ENCODE peak calls at places on chromosomes 1 and 21, in eight cellular contexts. S is pancreas, Z is mucosa of descending colon, Y is OCI-LY7, F is BE2C, P is bronchial epithelial cell, K is fibroblast of lung, W is MM.1S. G is an unnamed sample.

GRCh38 chr1:208778417-208778816 is 534.2 kb upstream of the PLXNA2 start:
- DNase-seq in Y (no peak), S (no peak), F (no peak), K (peak), Z (no peak), P (no peak), W (no peak), G (no peak)

GRCh38 chr1:15678578-15678977 is 5.5 kb upstream of the PLEKHM2 start:
- DNase-seq in W (peak), Y (peak), F (no peak), P (peak), K (peak), S (no peak), Z (no peak), G (peak)

GRCh38 chr1:202664083-202664482 is 46.2 kb downstream of the SYT2 start:
- DNase-seq in W (no peak), Y (no peak), K (peak), S (no peak), F (no peak), P (peak), Z (no peak), G (no peak)

GRCh38 chr1:42943166-42943565 is 15.5 kb downstream of the SLC2A1 start:
- DNase-seq in W (no peak), K (peak), Y (no peak), P (peak), Z (peak), F (no peak), S (peak), G (no peak)

GRCh38 chr1:35769759-35770446 is at the start of gene CLSPN:
- DNase-seq in F (peak), S (peak), Y (peak), Z (peak), W (peak), P (peak), K (peak), G (peak)

GRCh38 chr21:38751379-38752050 is 54.2 kb upstream of the ETS2 start:
- DNase-seq in P (no peak), F (no peak), W (no peak), K (peak), Z (peak), S (no peak), Y (no peak), G (no peak)

GRCh38 chr1:35885961-35886558 is 3.1 kb downstream of the AGO1 start:
- DNase-seq in Z (no peak), S (no peak), Y (peak), F (no peak), K (no peak), W (no peak), P (no peak), G (no peak)

GRCh38 chr1:162899422-162900168 is 38.6 kb upstream of the CCDC190 start:
- DNase-seq in Z (no peak), K (peak), W (no peak), F (no peak), Y (no peak), S (no peak), P (peak), G (no peak)

GRCh38 chr1:26705788-26706237 is 10.0 kb downstream of the ARID1A start:
- DNase-seq in Z (no peak), P (peak), F (no peak), S (no peak), K (peak), Y (peak), W (no peak), G (no peak)

GRCh38 chr1:51234721-51235425 is 1.2 kb upstream of the RNF11 start:
- DNase-seq in W (peak), K (peak), P (peak), S (peak), Y (peak), F (peak), Z (peak), G (peak)

GRCh38 chr1:81681570-81681969 is 119.2 kb upstream of the ADGRL2 start:
- DNase-seq in S (no peak), F (no peak), W (peak), Z (no peak), P (peak), Y (no peak), K (peak), G (peak)

GRCh38 chr1:93442276-93442675 is 5.6 kb upstream of the FNBP1L start:
- DNase-seq in W (no peak), F (no peak), Y (no peak), S (peak), Z (peak), P (peak), K (no peak), G (no peak)

GRCh38 chr1:17089496-17089895 is 29.8 kb downstream of the PADI2 start:
- DNase-seq in Z (no peak), P (no peak), Y (no peak), K (no peak), S (no peak), F (no peak), W (no peak), G (no peak)

GRCh38 chr21:43728467-43729390 is 9.8 kb downstream of the PDXK start:
- DNase-seq in W (no peak), P (peak), F (peak), K (peak), Y (peak), S (peak), Z (peak), G (peak)
- TF ChIP-seq CTCF in W (no peak), P (no peak), F (peak), K (peak), Y (peak), S (no peak), Z (no peak), G (peak)

GRCh38 chr1:231418101-231418740 is 3.9 kb downstream of the EGLN1 start:
- DNase-seq in Z (no peak), Y (no peak), S (no peak), K (no peak), W (no peak), P (no peak), F (no peak), G (no peak)

GRCh38 chr1:231418741-231419107 is 3.4 kb downstream of the EGLN1 start:
- DNase-seq in S (no peak), K (no peak), P (peak), F (no peak), W (no peak), Z (no peak), Y (no peak), G (no peak)

GRCh38 chr1:231417503-231417902 is 4.6 kb downstream of the EGLN1 start:
- DNase-seq in F (no peak), W (no peak), K (no peak), S (no peak), P (no peak), Z (no peak), Y (no peak), G (no peak)

GRCh38 chr1:231415018-231415583 is 7.0 kb downstream of the EGLN1 start:
- DNase-seq in S (no peak), W (no peak), Y (no peak), Z (no peak), F (no peak), P (no peak), K (no peak), G (no peak)

DNA sequence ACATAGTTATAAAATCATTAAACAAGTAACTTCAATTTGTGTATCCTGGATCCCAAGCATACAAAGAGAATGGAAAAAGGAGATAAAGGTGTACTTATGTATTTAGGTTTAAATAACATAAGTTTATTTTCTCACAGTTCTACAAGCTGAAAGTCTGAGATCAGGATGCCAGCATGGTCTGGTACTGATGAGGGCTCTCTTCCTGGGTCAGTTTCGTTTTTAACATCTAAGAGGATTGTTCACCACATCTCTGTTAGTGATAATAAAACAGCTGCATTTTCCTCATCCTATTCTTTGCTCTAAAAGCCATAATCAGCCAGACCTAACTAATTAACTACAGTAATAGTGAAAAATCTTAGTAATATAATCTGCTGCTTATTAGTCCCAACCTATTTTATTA is 5.2 kb downstream of the EGLN1 start:
- DNase-seq in S (no peak), K (peak), W (peak), F (no peak), Z (no peak), P (no peak), Y (peak), G (peak)
- H3K4me3 ChIP-seq in S (peak), K (peak), W (no peak), F (peak), Z (no peak), P (no peak), Y (peak), G (no peak)

DNA sequence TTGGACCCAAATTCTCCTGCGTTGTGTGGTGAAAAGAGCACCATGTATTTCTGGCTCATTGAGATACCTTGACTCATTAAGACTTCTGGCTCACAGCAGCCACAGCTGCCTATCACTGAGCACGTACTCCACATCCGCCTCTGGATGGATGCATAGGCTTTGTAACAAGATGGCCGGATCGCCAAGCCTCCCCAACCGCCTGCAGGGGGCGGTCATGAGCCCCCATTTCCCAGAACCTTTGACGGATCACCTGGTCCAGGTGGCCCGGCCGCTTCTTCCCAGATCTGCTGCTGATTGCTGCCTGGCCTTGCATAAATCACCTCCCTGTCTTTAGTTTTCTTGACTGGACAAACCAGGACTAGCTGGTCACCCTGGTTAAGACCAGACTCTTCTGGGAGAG is 156.5 kb upstream of the KLHDC7A start:
- DNase-seq in K (no peak), W (no peak), Z (no peak), P (no peak), Y (no peak), S (no peak), F (no peak), G (no peak)
- TF ChIP-seq CTCF in K (no peak), W (peak), Z (no peak), P (no peak), Y (peak), S (no peak), F (peak), G (peak)

GRCh38 chr1:242522304-242522945 is 2.1 kb downstream of the PLD5 start:
- DNase-seq in Y (no peak), P (peak), Z (no peak), W (no peak), K (peak), S (no peak), F (no peak), G (no peak)
- H3K4me3 ChIP-seq in Y (no peak), P (no peak), Z (no peak), W (no peak), K (peak), S (no peak), F (no peak), G (no peak)

DNA sequence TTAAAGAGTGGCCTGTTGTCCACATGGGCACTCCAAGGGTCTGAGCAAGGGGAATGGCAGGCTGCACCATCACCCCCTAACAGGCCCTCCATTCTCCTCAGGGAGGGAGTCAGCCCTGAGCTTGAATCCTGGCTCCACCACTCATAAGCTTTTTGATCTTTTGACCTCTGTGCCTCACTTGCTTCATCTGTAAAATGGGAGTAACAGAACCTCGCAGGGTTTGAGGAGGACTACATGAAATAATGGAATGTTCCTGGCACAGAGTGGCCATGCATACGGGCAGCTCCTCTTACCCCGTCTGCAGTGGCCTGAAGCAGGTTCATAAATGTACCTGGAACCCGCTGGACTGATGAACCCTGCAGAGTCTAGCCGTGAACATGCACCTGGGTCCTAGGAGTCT is 2.1 kb upstream of the XKR8 start:
- DNase-seq in Z (no peak), F (no peak), P (no peak), W (no peak), Y (no peak), K (no peak), S (no peak), G (no peak)
- TF ChIP-seq CTCF in Z (no peak), F (no peak), P (no peak), W (no peak), Y (no peak), K (no peak), S (no peak), G (no peak)

GRCh38 chr1:113536182-113536780 is 146.0 kb downstream of the MAGI3 start:
- DNase-seq in Z (no peak), Y (no peak), F (no peak), K (peak), W (no peak), S (no peak), P (peak), G (no peak)
- H3K4me3 ChIP-seq in Z (no peak), Y (no peak), F (no peak), K (no peak), W (no peak), S (no peak), P (no peak), G (no peak)

DNA sequence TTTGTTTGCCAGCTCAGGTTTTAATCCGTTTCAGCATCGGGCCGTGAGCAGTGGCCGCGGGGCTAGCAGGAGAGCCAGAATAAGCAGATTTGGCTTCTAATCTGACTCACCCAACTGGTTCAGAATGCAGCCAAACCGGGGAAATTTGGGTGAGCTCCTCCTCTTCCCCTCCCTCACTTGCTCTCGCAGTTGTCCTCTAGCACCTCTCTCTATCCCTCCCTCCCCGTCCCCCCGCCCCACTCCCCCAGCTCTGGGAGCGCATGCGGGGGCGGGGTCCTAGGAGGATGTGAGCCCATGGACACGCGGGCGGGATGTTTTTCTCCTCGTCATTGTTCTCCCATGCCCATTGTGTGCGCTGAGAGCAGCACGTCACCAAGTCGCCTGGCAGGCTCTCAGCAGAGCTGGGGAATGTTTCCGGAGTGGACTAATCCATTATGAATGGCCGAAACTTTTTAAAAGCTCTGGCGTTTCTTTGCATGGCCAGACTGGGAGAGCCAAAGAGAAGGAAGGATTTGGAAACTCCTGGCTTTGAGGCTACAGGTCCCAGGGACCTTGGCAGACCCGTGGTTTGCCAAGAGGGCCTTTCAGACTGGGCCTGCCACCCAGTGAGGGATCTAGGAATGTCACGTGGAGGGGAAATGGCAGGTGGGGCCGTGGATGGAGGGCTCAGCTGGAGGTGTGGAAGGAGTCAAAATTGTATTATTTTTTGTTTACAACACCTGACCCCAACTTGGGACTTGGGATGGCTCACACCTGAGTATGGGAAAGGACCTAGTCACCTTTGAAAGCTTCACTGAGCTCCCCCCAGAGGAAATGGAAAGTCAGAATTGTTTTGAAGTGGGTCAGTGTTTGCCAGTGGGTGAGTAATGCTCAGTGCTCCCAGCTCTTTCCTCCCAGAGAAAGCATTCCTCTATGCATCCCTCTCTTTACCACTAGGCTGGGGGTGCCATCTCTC is 39.2 kb downstream of the CDK18 start:
- DNase-seq in S (peak), W (no peak), Z (peak), Y (no peak), K (peak), F (peak), P (peak), G (no peak)
- TF ChIP-seq CTCF in S (no peak), W (no peak), Z (no peak), Y (no peak), K (no peak), F (no peak), P (no peak), G (no peak)

G was measured in GM12865.